ENCODE peak calls at places on chromosomes 16 and 17, in eight cellular contexts. J is kidney epithelial cell, W is PC-9, F is GM10248, E is endothelial cell, Q is bronchial epithelial cell, I is pancreas, C is stomach. T is an unnamed sample.

GRCh38 chr17:42112552-42113176 is at the start of gene DHX58:
- DNase-seq in C (peak; percentile 81), E (no peak), Q (peak; percentile 80), I (no peak), W (peak; percentile 64), J (no peak), F (peak; percentile 93), T (peak; percentile 55)

GRCh38 chr16:58411736-58412614 is 19.7 kb downstream of the GINS3 start:
- DNase-seq in E (no peak), J (no peak), C (no peak), Q (peak; percentile 72), F (no peak), W (peak; percentile 92), I (no peak), T (no peak)

GRCh38 chr17:8056232-8056975 is 17.5 kb downstream of the ALOX15B start:
- DNase-seq in I (no peak), F (peak; percentile 60), Q (peak; percentile 93), W (peak; percentile 68), E (no peak), C (peak; percentile 81), J (peak; percentile 44), T (peak; percentile 30)

GRCh38 chr17:77548967-77549366 is 408.2 kb downstream of the SEC14L1 start:
- DNase-seq in E (no peak), F (no peak), Q (no peak), I (no peak), C (no peak), J (no peak), W (no peak), T (no peak)

GRCh38 chr16:81491522-81492188 is 47.0 kb downstream of the CMIP start:
- DNase-seq in W (no peak), Q (peak; percentile 24), E (no peak), J (no peak), F (no peak), C (no peak), I (no peak), T (no peak)

GRCh38 chr16:228151-228855 is 946 bp downstream of the LUC7L start:
- DNase-seq in I (no peak), E (no peak), Q (peak; percentile 20), F (no peak), J (no peak), W (no peak), C (no peak), T (no peak)

GRCh38 chr16:29790949-29791844 is 646 bp downstream of the KIF22 start:
- DNase-seq in F (no peak), Q (no peak), W (no peak), E (no peak), C (no peak), J (no peak), I (no peak), T (no peak)

GRCh38 chr17:4719684-4720221 is 9.3 kb downstream of the ARRB2 start:
- DNase-seq in Q (no peak), W (no peak), C (peak; percentile 75), J (no peak), F (no peak), I (no peak), E (no peak), T (no peak)

GRCh38 chr16:31707743-31708335 is 165.8 kb upstream of the ZNF267 start:
- DNase-seq in C (no peak), Q (no peak), J (no peak), E (no peak), F (no peak), I (no peak), W (no peak), T (no peak)

GRCh38 chr17:28616281-28616680 is 2.3 kb upstream of the RSKR start:
- DNase-seq in C (no peak), J (no peak), Q (no peak), W (no peak), I (no peak), F (no peak), E (no peak), T (no peak)

GRCh38 chr17:75763269-75763607 is 1.8 kb downstream of the GALK1 start:
- DNase-seq in F (no peak), Q (no peak), W (no peak), I (no peak), J (no peak), E (no peak), C (no peak), T (no peak)

GRCh38 chr17:75765981-75766380 is 989 bp upstream of the GALK1 start:
- DNase-seq in I (peak; percentile 50), C (no peak), W (no peak), F (no peak), J (no peak), E (no peak), Q (no peak), T (no peak)

GRCh38 chr17:75763613-75764416 is 1.2 kb downstream of the GALK1 start:
- DNase-seq in E (no peak), Q (peak; percentile 48), I (peak; percentile 57), W (no peak), C (no peak), F (no peak), J (no peak), T (no peak)

GRCh38 chr17:75764711-75765421 is at the start of gene GALK1:
- DNase-seq in C (peak; percentile 79), E (peak; percentile 62), F (peak; percentile 89), I (peak; percentile 87), J (no peak), W (peak; percentile 62), Q (peak; percentile 51), T (peak; percentile 74)

GRCh38 chr17:75764417-75764710 is 628 bp downstream of the GALK1 start:
- DNase-seq in C (no peak), Q (no peak), I (no peak), J (no peak), E (no peak), F (no peak), W (no peak), T (no peak)
- TF ChIP-seq CTCF in C (peak; percentile 43), Q (no peak), I (no peak), J (no peak), E (no peak), F (no peak), W (peak; percentile 67), T (no peak)

GRCh38 chr16:85798901-85799496 is 345 bp downstream of the EMC8 start:
- DNase-seq in J (no peak), C (no peak), Q (peak; percentile 10), I (peak; percentile 64), E (peak; percentile 29), W (no peak), F (peak; percentile 64), T (no peak)
- TF ChIP-seq CTCF in J (no peak), C (no peak), Q (peak; percentile 25), I (no peak), E (no peak), W (no peak), F (no peak), T (no peak)

GRCh38 chr17:3043737-3044365 is 19.6 kb downstream of the OR1D5 start:
- DNase-seq in E (peak; percentile 51), J (no peak), W (no peak), F (no peak), I (no peak), Q (no peak), C (no peak), T (no peak)
- TF ChIP-seq CTCF in E (peak; percentile 51), J (peak; percentile 25), W (peak; percentile 73), F (peak; percentile 28), I (no peak), Q (no peak), C (no peak), T (no peak)

DNA sequence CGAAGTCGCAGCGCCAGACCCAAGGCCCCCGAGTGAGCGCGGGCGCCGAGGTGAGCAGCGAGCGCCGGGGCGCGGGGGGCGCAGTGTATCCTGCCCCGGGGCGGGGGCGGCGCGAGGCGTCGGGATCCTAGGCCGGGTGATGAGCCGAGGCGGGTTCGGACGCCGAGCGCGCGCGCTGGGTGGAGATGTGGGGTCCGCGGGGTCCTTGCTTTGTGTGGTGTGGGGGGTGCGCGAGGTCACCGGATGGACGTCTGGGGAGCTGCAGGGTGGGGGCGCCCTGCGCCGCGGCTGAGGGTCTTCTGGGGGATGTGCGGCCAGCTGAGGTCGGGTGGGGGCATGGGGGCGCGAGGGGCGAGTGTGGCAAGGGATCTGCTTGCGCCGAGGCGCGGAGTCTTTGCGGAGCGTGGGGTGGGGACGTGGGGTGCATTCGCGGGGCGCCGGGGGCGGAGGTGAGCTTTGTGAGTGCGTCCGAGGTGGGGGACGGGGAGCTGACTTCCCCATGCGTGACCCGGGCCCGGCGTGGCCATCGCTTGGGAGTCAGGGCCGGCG is 560 bp downstream of the RAI1 start:
- DNase-seq in E (peak; percentile 44), Q (no peak), C (no peak), W (no peak), I (peak; percentile 82), F (no peak), J (no peak), T (no peak)
- TF ChIP-seq CTCF in E (no peak), Q (no peak), C (no peak), W (no peak), I (no peak), F (peak; percentile 37), J (no peak), T (no peak)

DNA sequence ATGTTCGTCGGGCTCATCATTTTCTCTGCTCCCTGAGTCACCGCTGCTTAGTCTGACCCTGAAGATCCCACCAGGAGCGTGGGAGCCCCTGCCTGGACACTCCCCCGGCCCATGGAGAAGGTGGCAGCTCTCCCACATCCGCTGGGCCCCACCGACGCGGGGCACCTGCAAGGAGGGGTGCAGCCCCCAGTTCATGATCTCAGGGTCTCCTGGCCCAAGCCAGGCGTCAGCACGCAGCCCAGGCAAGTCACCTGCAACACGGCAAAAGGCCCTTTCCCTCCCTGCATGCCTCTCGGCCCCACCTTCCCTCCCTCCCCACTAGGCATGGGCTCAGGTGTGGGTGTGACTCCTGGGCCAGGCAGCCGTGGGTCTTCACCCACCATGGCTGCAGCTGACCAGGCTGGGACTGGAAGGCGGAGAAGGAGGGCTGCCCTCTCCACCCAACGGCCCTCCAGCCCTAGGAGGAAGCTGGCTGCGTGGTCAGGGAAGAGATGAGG is 9.7 kb upstream of the CHMP6 start:
- DNase-seq in C (no peak), I (no peak), J (no peak), E (no peak), W (no peak), Q (no peak), F (no peak), T (no peak)
- TF ChIP-seq CTCF in C (no peak), I (no peak), J (no peak), E (no peak), W (no peak), Q (no peak), F (no peak), T (no peak)